ENCODE peak calls at places on chromosome 13, in six cellular contexts. P is CD8-positive, alpha-beta T cell; X is psoas muscle; I is GM13976; E is Peyer's patch; K is GM12864. L is an unnamed sample.

GRCh38 chr13:38954291-38954690 is 36.3 kb downstream of the STOML3 start:
- DNase-seq in E (no peak), K (no peak), X (no peak), P (no peak), I (no peak), L (no peak)

GRCh38 chr13:53545340-53545941 is 516.8 kb downstream of the OLFM4 start:
- DNase-seq in P (no peak), X (no peak), K (no peak), I (no peak), E (no peak), L (no peak)

GRCh38 chr13:20779405-20779804 is 5.6 kb upstream of the EEF1AKMT1 start:
- DNase-seq in P (no peak), K (no peak), E (no peak), X (no peak), I (no peak), L (no peak)

GRCh38 chr13:109336730-109337129 is 449.7 kb downstream of the IRS2 start:
- DNase-seq in P (no peak), K (no peak), I (no peak), X (no peak), E (no peak), L (no peak)

GRCh38 chr13:40539954-40540706 is 126.3 kb downstream of the FOXO1 start:
- DNase-seq in K (no peak), E (no peak), X (no peak), I (no peak), P (no peak), L (no peak)

GRCh38 chr13:23639672-23640275 is 69.6 kb downstream of the TNFRSF19 start:
- DNase-seq in E (no peak), P (no peak), I (no peak), K (no peak), X (no peak), L (no peak)

GRCh38 chr13:99027260-99027659 is 49.4 kb upstream of the DOCK9 start:
- DNase-seq in P (no peak), X (no peak), E (no peak), I (no peak), K (no peak), L (no peak)

GRCh38 chr13:21971662-21972635 is 301.1 kb downstream of the FGF9 start:
- DNase-seq in K (no peak), X (no peak), E (no peak), P (no peak), I (no peak), L (no peak)

GRCh38 chr13:86085890-86086289 is 286.7 kb upstream of the SLITRK6 start:
- DNase-seq in X (no peak), E (no peak), P (no peak), I (no peak), K (no peak), L (no peak)

GRCh38 chr13:32314968-32315254 is 252 bp downstream of the ZAR1L start:
- DNase-seq in I (peak), P (peak), E (peak), K (peak), X (no peak), L (no peak)

GRCh38 chr13:24900507-24900906 is 136.5 kb downstream of the RNF17 start:
- DNase-seq in K (no peak), X (no peak), P (no peak), I (no peak), E (no peak), L (no peak)

GRCh38 chr13:97212540-97213146 is 9.5 kb upstream of the MBNL2 start:
- DNase-seq in E (no peak), P (no peak), X (no peak), K (no peak), I (no peak), L (no peak)

GRCh38 chr13:101397742-101398141 is 18.6 kb downstream of the NALCN start:
- DNase-seq in X (no peak), P (no peak), I (no peak), E (no peak), K (no peak), L (no peak)

GRCh38 chr13:50969691-50970090 is 60.1 kb downstream of the RNASEH2B start:
- DNase-seq in K (no peak), E (no peak), P (no peak), I (no peak), X (no peak), L (no peak)

GRCh38 chr13:24036115-24036514 is 124.4 kb upstream of the SPATA13 start:
- DNase-seq in P (no peak), X (no peak), E (no peak), K (no peak), I (no peak), L (no peak)

GRCh38 chr13:48801255-48801654 is 147.5 kb downstream of the CYSLTR2 start:
- DNase-seq in I (no peak), P (no peak), X (no peak), K (no peak), E (no peak), L (no peak)

GRCh38 chr13:109818136-109818535 is 31.8 kb upstream of the IRS2 start:
- DNase-seq in P (no peak), I (no peak), X (no peak), E (no peak), K (no peak), L (no peak)

GRCh38 chr13:44573790-44574465 is 2.2 kb downstream of the TSC22D1 start:
- DNase-seq in K (no peak), X (no peak), I (peak), E (no peak), P (no peak), L (no peak)

GRCh38 chr13:47094734-47095434 is 198.0 kb upstream of the HTR2A start:
- DNase-seq in K (no peak), X (no peak), E (no peak), I (no peak), P (no peak), L (no peak)

GRCh38 chr13:48891586-48891985 is 84.1 kb upstream of the FNDC3A start:
- DNase-seq in I (no peak), X (no peak), E (no peak), K (no peak), P (no peak), L (no peak)

GRCh38 chr13:80716610-80717081 is 375.7 kb upstream of the SPRY2 start:
- DNase-seq in X (no peak), P (no peak), K (no peak), I (no peak), E (no peak), L (no peak)

GRCh38 chr13:37014609-37015008 is 14.0 kb downstream of the EXOSC8 start:
- DNase-seq in I (no peak), X (no peak), P (no peak), E (no peak), K (no peak), L (no peak)

GRCh38 chr13:77595166-77595810 is 59.8 kb downstream of the SCEL start:
- DNase-seq in K (no peak), E (no peak), I (no peak), P (no peak), X (no peak), L (no peak)

GRCh38 chr13:109569938-109570711 is 216.3 kb downstream of the IRS2 start:
- DNase-seq in I (peak), K (peak), X (no peak), E (no peak), P (peak), L (no peak)

GRCh38 chr13:57627663-57628062 is 3.9 kb upstream of the PCDH17 start:
- DNase-seq in X (no peak), K (no peak), I (peak), P (no peak), E (no peak), L (no peak)

DNA sequence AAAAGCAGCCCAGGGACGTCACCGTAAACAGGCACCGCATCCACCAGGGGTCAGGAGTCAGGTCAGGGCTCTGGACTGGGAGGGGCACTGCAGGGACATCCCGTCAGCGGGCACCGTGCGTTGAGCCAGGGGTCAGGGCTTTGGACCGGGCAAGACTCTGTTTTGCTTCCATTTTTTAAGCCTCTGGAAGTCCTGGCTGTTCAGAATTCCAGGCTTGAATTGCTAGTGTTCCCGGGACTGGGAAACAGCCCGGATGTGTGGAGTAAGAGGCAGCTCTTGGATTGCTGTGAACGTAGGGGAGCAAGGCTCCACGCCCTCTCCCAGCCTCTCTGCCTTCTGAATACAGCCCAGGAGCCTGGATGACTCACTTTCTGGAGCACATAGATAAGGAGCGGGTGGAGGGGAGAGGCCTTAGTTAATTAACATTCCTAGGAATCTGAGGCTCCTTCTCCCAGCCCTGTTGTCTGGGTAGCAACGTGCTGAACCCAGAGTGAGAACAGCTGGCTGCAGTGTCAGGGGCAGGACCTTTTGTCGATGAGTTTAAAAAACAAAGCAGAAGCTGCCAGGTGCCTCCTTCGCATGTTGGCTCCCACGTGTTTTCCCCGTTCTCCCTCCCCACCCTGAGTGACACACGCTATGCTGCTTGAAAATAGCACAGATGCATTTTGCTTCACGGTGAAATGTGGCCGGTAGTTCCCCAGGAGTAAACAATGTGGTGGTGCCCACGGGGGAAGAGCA is 21.9 kb downstream of the ATP11A start:
- DNase-seq in K (no peak), I (peak), X (peak), E (peak), P (no peak), L (peak)
- TF ChIP-seq CTCF in K (no peak), I (no peak), X (peak), E (peak), P (no peak), L (peak)

DNA sequence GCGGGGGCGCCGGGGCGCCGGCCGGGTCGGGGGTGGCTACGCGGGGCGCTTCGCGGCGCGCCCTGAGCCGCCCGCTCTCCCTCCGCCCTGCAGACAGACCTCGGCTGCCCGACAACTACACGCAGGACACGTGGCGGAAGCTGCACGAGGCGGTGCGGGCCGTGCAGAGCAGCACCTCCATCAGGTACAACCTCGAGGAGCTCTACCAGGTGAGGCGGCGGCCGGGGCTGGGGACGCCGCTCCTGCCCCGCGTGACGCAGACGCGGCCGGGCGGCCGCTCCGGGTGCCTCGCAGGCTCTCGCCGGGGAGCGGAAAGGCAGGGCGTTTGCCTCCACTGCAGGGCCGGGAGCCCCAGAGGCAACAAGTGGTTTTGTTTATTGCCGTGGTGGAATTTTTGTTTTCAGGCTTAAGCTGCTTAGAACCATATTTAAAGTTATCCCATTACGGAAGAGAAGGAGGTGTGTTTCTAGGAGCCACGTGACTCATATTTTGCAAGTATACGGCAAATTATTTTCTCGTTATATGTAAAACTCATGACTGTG is 538 bp downstream of the CUL4A start:
- DNase-seq in E (peak), I (peak), P (peak), X (peak), K (no peak), L (peak)
- TF ChIP-seq CTCF in E (peak), I (no peak), P (no peak), X (no peak), K (no peak), L (peak)

GRCh38 chr13:112587767-112588489 is at the start of gene TUBGCP3:
- DNase-seq in I (peak), E (peak), P (peak), K (peak), X (peak), L (peak)
- TF ChIP-seq CTCF in I (no peak), E (peak), P (no peak), K (no peak), X (no peak), L (peak)

GRCh38 chr13:76029088-76029487 is 393.0 kb downstream of the LMO7 start:
- DNase-seq in X (no peak), E (no peak), P (no peak), K (no peak), I (no peak), L (no peak)
- TF ChIP-seq CTCF in X (no peak), E (no peak), P (no peak), K (no peak), I (no peak), L (no peak)

DNA sequence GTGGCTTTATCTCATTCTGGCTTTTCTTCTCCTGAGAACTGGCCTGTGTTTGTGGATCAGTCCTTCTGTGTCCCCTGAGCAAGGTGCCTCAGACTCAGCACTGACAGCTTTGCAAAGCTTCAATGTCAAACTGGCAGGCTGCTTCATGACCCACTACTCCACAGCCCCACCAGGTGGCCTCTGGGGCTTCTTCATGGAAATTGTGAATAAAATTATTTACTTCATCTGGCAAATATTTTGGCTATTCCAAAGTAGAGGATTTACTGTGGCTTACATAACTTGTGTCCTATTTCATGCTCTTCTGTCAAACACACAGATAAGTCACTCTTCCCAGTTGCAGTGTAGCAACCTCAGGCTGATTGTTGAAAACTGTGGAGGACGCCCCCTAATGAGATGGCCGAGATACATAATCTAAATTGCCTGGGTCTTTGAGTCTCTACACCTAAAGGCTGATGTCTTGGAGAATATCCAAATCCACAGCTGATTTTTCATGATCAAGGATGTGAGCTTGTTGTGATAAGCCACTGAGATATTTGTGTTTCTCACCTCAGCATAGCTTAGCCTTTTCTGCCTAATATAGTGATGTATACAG is 721.9 kb upstream of the SLC10A2 start:
- DNase-seq in I (no peak), E (no peak), K (no peak), X (no peak), P (no peak), L (no peak)
- TF ChIP-seq CTCF in I (no peak), E (no peak), K (no peak), X (no peak), P (no peak), L (peak)

GRCh38 chr13:112226320-112227002 is 149.7 kb upstream of the SPACA7 start:
- DNase-seq in E (no peak), P (no peak), K (no peak), I (no peak), X (no peak), L (no peak)

GRCh38 chr13:112227031-112227430 is 149.1 kb upstream of the SPACA7 start:
- DNase-seq in K (no peak), P (no peak), I (no peak), X (no peak), E (no peak), L (no peak)

GRCh38 chr13:112229992-112230872 is 145.9 kb upstream of the SPACA7 start:
- DNase-seq in K (no peak), X (no peak), E (no peak), I (no peak), P (no peak), L (no peak)

GRCh38 chr13:112231451-112232083 is 144.6 kb upstream of the SPACA7 start:
- DNase-seq in E (no peak), K (no peak), P (no peak), X (no peak), I (no peak), L (no peak)

GRCh38 chr13:112229445-112229844 is 146.7 kb upstream of the SPACA7 start:
- DNase-seq in K (no peak), X (no peak), P (no peak), E (no peak), I (no peak), L (no peak)
- TF ChIP-seq CTCF in K (no peak), X (no peak), P (no peak), E (no peak), I (no peak), L (no peak)

GRCh38 chr13:28355046-28355821 is 139.7 kb downstream of the FLT1 start:
- DNase-seq in E (no peak), I (no peak), X (no peak), P (no peak), K (no peak), L (no peak)
- TF ChIP-seq CTCF in E (no peak), I (no peak), X (no peak), P (no peak), K (no peak), L (no peak)

GRCh38 chr13:111046590-111047141 is 68.4 kb upstream of the ARHGEF7 start:
- DNase-seq in X (peak), K (no peak), I (peak), P (no peak), E (no peak), L (no peak)
- TF ChIP-seq CTCF in X (peak), K (peak), I (peak), P (no peak), E (peak), L (no peak)

GRCh38 chr13:92143766-92144165 is 745.3 kb downstream of the GPC5 start:
- DNase-seq in I (no peak), K (no peak), P (no peak), X (no peak), E (no peak), L (no peak)
- TF ChIP-seq CTCF in I (no peak), K (no peak), P (no peak), X (no peak), E (no peak), L (peak)

L was measured in neural crest cell.